ENCODE peak calls at places on chromosome 15, in seven cellular contexts. D is NCI-H774, W is nucleus accumbens, Y is GM20000, X is cardiac fibroblast, O is globus pallidus, R is NCI-H2029. L is an unnamed sample.

GRCh38 chr15:69222002-69222474 is 61.6 kb downstream of the GLCE start:
- DNase-seq in D (no peak), W (no peak), Y (no peak), X (no peak), O (no peak), R (no peak), L (no peak)

GRCh38 chr15:90881978-90882721 is 2.2 kb upstream of the FES start:
- DNase-seq in D (no peak), W (no peak), Y (no peak), X (no peak), O (no peak), R (no peak), L (no peak)

GRCh38 chr15:80822666-80823065 is 43.5 kb downstream of the CEMIP start:
- DNase-seq in D (no peak), W (no peak), Y (no peak), X (no peak), O (no peak), R (no peak), L (no peak)

GRCh38 chr15:91909574-91909973 is 56.1 kb downstream of the SLCO3A1 start:
- DNase-seq in D (no peak), W (no peak), Y (no peak), X (no peak), O (no peak), R (peak), L (no peak)

GRCh38 chr15:41150279-41150678 is 34.2 kb upstream of the INO80 start:
- DNase-seq in D (no peak), W (no peak), Y (no peak), X (no peak), O (no peak), R (no peak), L (no peak)

GRCh38 chr15:91530951-91531582 is 322.4 kb upstream of the SLCO3A1 start:
- DNase-seq in D (no peak), W (no peak), Y (no peak), X (no peak), O (no peak), R (no peak), L (no peak)

GRCh38 chr15:98954411-98954810 is 53.2 kb downstream of the PGPEP1L start:
- DNase-seq in D (no peak), W (peak), Y (no peak), X (peak), O (peak), R (peak), L (peak)

GRCh38 chr15:63155486-63155885 is 1.8 kb downstream of the RPS27L start:
- DNase-seq in D (no peak), W (no peak), Y (no peak), X (no peak), O (peak), R (no peak), L (no peak)

GRCh38 chr15:31489801-31490646 is 163.4 kb downstream of the KLF13 start:
- DNase-seq in D (peak), W (peak), Y (peak), X (peak), O (peak), R (peak), L (peak)

GRCh38 chr15:40092416-40093223 is 16.1 kb downstream of the BMF start:
- DNase-seq in D (peak), W (no peak), Y (no peak), X (peak), O (no peak), R (peak), L (peak)

GRCh38 chr15:60538129-60538528 is 59.2 kb upstream of the ICE2 start:
- DNase-seq in D (no peak), W (no peak), Y (no peak), X (no peak), O (no peak), R (no peak), L (no peak)

GRCh38 chr15:80586141-80586540 is 109.0 kb upstream of the ABHD17C start:
- DNase-seq in D (no peak), W (no peak), Y (no peak), X (no peak), O (no peak), R (no peak), L (peak)

GRCh38 chr15:71627188-71627587 is 183.2 kb upstream of the NR2E3 start:
- DNase-seq in D (no peak), W (no peak), Y (no peak), X (no peak), O (no peak), R (no peak), L (no peak)

GRCh38 chr15:71237456-71238188 is 122.4 kb downstream of the THSD4 start:
- DNase-seq in D (no peak), W (peak), Y (no peak), X (peak), O (no peak), R (no peak), L (no peak)

GRCh38 chr15:66496951-66497501 is 536 bp downstream of the SNAPC5 start:
- DNase-seq in D (peak), W (no peak), Y (no peak), X (no peak), O (no peak), R (no peak), L (no peak)

GRCh38 chr15:62625421-62626033 is 417.0 kb upstream of the TPM1 start:
- DNase-seq in D (no peak), W (no peak), Y (no peak), X (peak), O (no peak), R (no peak), L (no peak)

GRCh38 chr15:56339594-56339993 is 25.6 kb upstream of the TEX9 start:
- DNase-seq in D (no peak), W (no peak), Y (no peak), X (no peak), O (no peak), R (no peak), L (no peak)

GRCh38 chr15:60563539-60564404 is 84.8 kb upstream of the ICE2 start:
- DNase-seq in D (no peak), W (no peak), Y (peak), X (no peak), O (no peak), R (no peak), L (no peak)

GRCh38 chr15:65869954-65870871 is 922 bp downstream of the RAB11A start:
- DNase-seq in D (peak), W (peak), Y (peak), X (peak), O (peak), R (peak), L (peak)

GRCh38 chr15:62403164-62403809 is 238.2 kb upstream of the C2CD4B start:
- DNase-seq in D (no peak), W (no peak), Y (no peak), X (peak), O (no peak), R (no peak), L (no peak)

L was measured in lower leg skin.